ENCODE peak calls at places on chromosomes 12 and 14, in eight cellular contexts. B, C, T, R, J, D, U and K are unnamed samples.

GRCh38 chr14:79274641-79275366 is 936.5 kb downstream of the DIO2 start:
- DNase-seq in C (no peak), J (no peak), B (no peak), R (no peak), T (no peak), D (no peak), U (no peak), K (no peak)

GRCh38 chr12:120365675-120366340 is 3.2 kb downstream of the MSI1 start:
- DNase-seq in B (no peak), T (no peak), J (no peak), D (no peak), C (no peak), R (peak; percentile 82), U (no peak), K (no peak)

GRCh38 chr14:106766145-106766544 is 1239.8 kb downstream of the TMEM121 start:
- DNase-seq in R (no peak), D (no peak), C (no peak), T (no peak), B (no peak), J (no peak), U (no peak), K (no peak)

GRCh38 chr12:110667671-110668070 is 21.2 kb downstream of the HVCN1 start:
- DNase-seq in R (no peak), U (no peak), C (no peak), J (no peak), T (no peak), D (no peak), B (no peak), K (no peak)

GRCh38 chr14:73231874-73232851 is 5.1 kb upstream of the PAPLN start:
- DNase-seq in J (no peak), R (no peak), B (no peak), C (peak; percentile 66), U (peak; percentile 25), T (no peak), D (peak; percentile 10), K (no peak)

GRCh38 chr14:77508876-77509275 is 10.3 kb upstream of the ISM2 start:
- DNase-seq in T (no peak), C (no peak), B (no peak), D (no peak), U (no peak), J (no peak), R (no peak), K (no peak)

GRCh38 chr14:20682435-20683124 is 1.8 kb upstream of the RNASE4 start:
- DNase-seq in B (peak; percentile 88), T (peak; percentile 93), D (peak; percentile 83), R (peak; percentile 84), U (peak; percentile 95), C (peak; percentile 91), J (peak; percentile 92), K (peak; percentile 68)

GRCh38 chr14:53539489-53540126 is 386.5 kb upstream of the DDHD1 start:
- DNase-seq in D (peak; percentile 59), T (peak; percentile 75), U (peak; percentile 88), B (peak; percentile 68), J (peak; percentile 81), R (peak; percentile 77), C (no peak), K (no peak)

GRCh38 chr12:14628771-14629170 is 61.1 kb upstream of the PLBD1 start:
- DNase-seq in C (no peak), J (no peak), D (no peak), B (no peak), R (no peak), U (no peak), T (no peak), K (no peak)

GRCh38 chr12:126506426-126507182 is 1441.4 kb downstream of the AACS start:
- DNase-seq in B (no peak), R (no peak), T (no peak), C (no peak), U (no peak), D (no peak), J (peak; percentile 69), K (no peak)

GRCh38 chr12:80936642-80937390 is 918 bp downstream of the LIN7A start:
- DNase-seq in T (peak; percentile 77), U (peak; percentile 51), D (no peak), C (peak; percentile 88), R (peak; percentile 27), B (peak; percentile 48), J (peak; percentile 34), K (no peak)

GRCh38 chr12:132622437-132623071 is 4.0 kb downstream of the P2RX2 start:
- DNase-seq in U (peak; percentile 87), C (no peak), R (no peak), B (no peak), T (no peak), D (no peak), J (no peak), K (no peak)

GRCh38 chr12:70255311-70255710 is 12.1 kb downstream of the CNOT2 start:
- DNase-seq in R (no peak), B (no peak), D (no peak), U (peak; percentile 49), T (no peak), J (no peak), C (no peak), K (no peak)

GRCh38 chr14:88995437-88996198 is 171.2 kb downstream of the TTC8 start:
- DNase-seq in D (no peak), U (peak; percentile 65), T (no peak), R (no peak), B (no peak), C (peak; percentile 10), J (peak; percentile 68), K (no peak)

GRCh38 chr12:100186071-100186470 is 14.5 kb upstream of the ACTR6 start:
- DNase-seq in U (peak; percentile 63), R (no peak), T (no peak), D (no peak), C (no peak), B (no peak), J (no peak), K (no peak)

GRCh38 chr12:128069359-128069997 is 197.5 kb upstream of the TMEM132C start:
- DNase-seq in J (peak; percentile 38), B (no peak), U (peak; percentile 26), R (no peak), C (no peak), T (no peak), D (no peak), K (no peak)

GRCh38 chr14:66345986-66346385 is 140.2 kb upstream of the CCDC196 start:
- DNase-seq in T (no peak), D (no peak), U (no peak), B (no peak), J (no peak), R (no peak), C (no peak), K (no peak)

GRCh38 chr12:115709410-115710065 is 568.0 kb downstream of the MED13L start:
- DNase-seq in D (peak; percentile 55), T (no peak), U (peak; percentile 72), B (peak; percentile 71), C (no peak), R (no peak), J (no peak), K (no peak)

DNA sequence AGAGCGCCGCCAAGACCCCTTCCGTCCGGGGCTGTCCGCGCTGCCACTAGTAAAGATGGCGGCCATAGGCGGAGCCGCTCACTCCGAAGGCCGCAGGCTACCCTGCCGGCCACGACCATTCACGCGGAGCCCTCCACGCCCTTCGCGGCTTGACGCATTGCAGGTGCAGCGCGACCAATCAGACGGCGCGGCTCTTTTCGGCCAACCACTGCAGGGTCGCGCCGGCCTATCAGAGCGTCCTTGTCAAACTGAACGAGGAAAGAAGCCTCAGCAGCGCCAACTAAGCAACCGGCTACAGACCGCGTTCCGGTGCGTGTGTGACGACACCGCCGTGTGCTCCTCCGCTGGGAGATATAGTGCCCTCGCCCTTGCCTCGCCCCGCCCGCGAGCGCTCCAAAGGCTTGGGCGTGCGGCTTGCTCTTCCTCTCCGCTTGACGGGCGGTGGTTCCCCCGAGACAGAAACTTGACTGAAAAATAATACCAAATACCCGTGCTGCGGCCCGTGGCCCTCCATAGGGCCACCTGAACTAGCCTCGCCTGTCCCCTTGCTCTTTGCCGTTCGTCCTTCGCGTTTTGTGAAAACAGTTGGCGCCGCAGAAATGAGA is 13.6 kb upstream of the CALM1 start:
- DNase-seq in J (no peak), B (peak; percentile 100), U (peak; percentile 100), C (peak; percentile 99), T (peak; percentile 100), R (peak; percentile 100), D (peak; percentile 99), K (peak; percentile 96)
- TF ChIP-seq CTCF in J (no peak), B (peak; percentile 30), U (peak; percentile 12), C (no peak), T (no peak), R (no peak), D (peak; percentile 4), K (no peak)

DNA sequence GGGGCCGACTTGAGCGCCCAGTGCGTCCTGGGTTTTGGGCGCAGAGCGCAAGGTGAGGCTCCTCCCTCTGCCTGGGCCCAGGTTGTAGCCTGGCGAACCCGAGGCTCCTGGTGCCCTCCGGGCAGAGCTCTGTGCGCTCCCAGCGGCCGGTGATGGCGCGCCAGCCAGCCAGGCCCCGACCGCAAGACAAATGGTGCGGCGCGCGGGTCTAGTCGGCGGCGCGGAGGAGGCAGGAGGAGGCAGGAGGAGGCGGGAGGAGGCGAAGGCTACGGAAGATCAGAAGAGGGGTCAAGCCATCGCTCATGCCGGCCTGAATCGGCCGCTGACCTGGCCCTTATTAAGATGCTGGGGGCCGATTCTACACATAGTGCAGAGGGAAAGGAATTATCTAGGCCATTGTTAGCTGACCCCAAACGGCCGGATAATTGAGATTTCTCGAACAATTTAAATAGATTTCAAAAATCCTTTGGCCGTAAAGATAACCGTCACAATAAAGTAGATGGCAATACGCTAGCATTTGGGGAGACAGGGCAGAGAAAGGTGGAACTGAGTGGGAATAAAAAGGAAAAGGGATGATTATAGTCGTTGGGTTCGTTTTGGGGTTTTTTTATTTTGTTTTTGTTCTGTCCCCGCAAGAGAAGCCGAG is 2.8 kb downstream of the TBX5 start:
- DNase-seq in C (peak; percentile 81), T (no peak), D (no peak), U (peak; percentile 68), R (no peak), J (no peak), B (peak; percentile 60), K (no peak)
- TF ChIP-seq CTCF in C (no peak), T (peak; percentile 19), D (no peak), U (peak; percentile 32), R (no peak), J (no peak), B (peak; percentile 47), K (no peak)

DNA sequence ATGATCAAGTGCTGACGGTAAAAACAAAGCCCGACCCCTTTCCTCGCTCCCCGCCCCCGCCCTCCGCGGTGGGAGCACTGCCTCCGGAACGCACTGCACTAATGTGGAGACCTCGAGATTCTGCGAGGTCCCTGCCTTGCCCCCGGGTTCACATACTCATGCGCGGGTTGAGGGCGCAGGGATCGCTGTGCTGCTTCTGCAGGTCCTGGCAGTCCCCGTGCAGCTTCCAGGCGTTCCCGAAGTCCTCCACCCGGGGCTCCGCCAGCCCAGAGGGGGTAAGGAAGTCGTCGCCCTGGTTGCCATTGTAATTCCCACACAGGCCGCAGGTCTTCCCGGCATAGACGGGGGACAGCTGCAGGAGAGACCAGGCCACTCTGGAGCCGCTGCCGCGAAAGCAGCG is 66.8 kb downstream of the VWF start:
- DNase-seq in U (no peak), R (no peak), T (no peak), C (peak; percentile 74), D (no peak), J (no peak), B (no peak), K (no peak)
- TF ChIP-seq CTCF in U (no peak), R (no peak), T (no peak), C (no peak), D (no peak), J (no peak), B (no peak), K (no peak)

DNA sequence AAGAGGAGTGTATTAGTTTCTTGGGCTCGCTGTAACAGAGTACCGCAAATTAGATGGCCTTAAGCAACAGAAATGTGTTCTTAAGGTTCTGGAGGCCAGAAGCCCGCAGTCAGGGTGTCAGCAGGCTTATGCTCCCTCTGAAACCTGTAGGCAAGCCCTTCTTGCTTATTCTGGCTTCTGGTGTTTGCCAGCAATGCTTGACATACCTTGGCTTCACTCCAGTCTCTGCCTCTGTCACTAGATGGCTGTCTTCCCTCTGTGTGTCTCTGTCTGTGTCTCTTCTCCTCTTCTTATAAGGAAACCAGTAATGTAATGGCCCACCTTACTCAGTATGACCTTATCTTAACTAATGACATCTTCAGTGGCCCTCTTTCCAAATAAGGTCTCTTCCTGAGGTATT is 85.1 kb downstream of the DERA start:
- DNase-seq in B (no peak), C (no peak), U (peak; percentile 58), R (no peak), J (peak; percentile 30), D (no peak), T (no peak), K (no peak)
- TF ChIP-seq CTCF in B (peak; percentile 46), C (no peak), U (no peak), R (no peak), J (no peak), D (no peak), T (no peak), K (no peak)